ENCODE peak calls at places on chromosomes 13 and 19, in nine cellular contexts. K is esophagus squamous epithelium, H is upper lobe of right lung, R is lower lobe of right lung, S is SK-N-SH, N is cardiac muscle cell, D is stomach, Q is colonic mucosa, U is pancreas. L is an unnamed sample.
A peak's percentile ranks its signal among the peaks of the same experiment; 100 is the strongest.

GRCh38 chr19:49441210-49441959 is at the start of gene SLC17A7:
- DNase-seq in U (no peak), R (no peak), H (no peak), D (no peak), N (no peak), S (peak; percentile 85), K (no peak), Q (peak; percentile 41), L (no peak)

GRCh38 chr19:38739440-38740251 is 4.6 kb downstream of the CAPN12 start:
- DNase-seq in H (peak; percentile 56), D (no peak), U (no peak), R (peak; percentile 45), S (peak; percentile 16), N (no peak), K (no peak), Q (no peak), L (no peak)

GRCh38 chr13:102608944-102609343 is 12.2 kb downstream of the TPP2 start:
- DNase-seq in Q (no peak), K (no peak), S (no peak), U (no peak), D (no peak), N (no peak), H (no peak), R (no peak), L (no peak)

GRCh38 chr13:98484289-98485219 is 92.4 kb downstream of the STK24 start:
- DNase-seq in N (peak; percentile 87), R (peak; percentile 90), D (peak; percentile 85), K (no peak), S (no peak), H (peak; percentile 87), U (peak; percentile 74), Q (peak; percentile 91), L (peak; percentile 84)

GRCh38 chr19:58474997-58475713 is 997 bp upstream of the ZNF446 start:
- DNase-seq in D (no peak), K (no peak), Q (no peak), S (no peak), H (no peak), N (no peak), U (no peak), R (no peak), L (no peak)

GRCh38 chr13:90757127-90757680 is 590.3 kb upstream of the MIR17HG start:
- DNase-seq in H (no peak), S (no peak), R (no peak), Q (no peak), D (no peak), N (no peak), K (no peak), U (no peak), L (no peak)

GRCh38 chr19:18385359-18385674 is 641 bp upstream of the GDF15 start:
- DNase-seq in S (no peak), K (no peak), Q (no peak), U (no peak), R (no peak), N (no peak), D (no peak), H (no peak), L (no peak)

GRCh38 chr13:114339779-114340534 is 25.7 kb downstream of the CHAMP1 start:
- DNase-seq in H (no peak), S (peak; percentile 70), U (peak; percentile 60), N (peak; percentile 59), K (no peak), Q (peak; percentile 34), D (peak; percentile 53), R (no peak), L (no peak)

GRCh38 chr19:10230904-10231623 is at the start of gene S1PR2:
- DNase-seq in R (peak; percentile 82), Q (peak; percentile 78), K (no peak), U (peak; percentile 84), N (peak; percentile 90), D (peak; percentile 73), H (peak; percentile 91), S (peak; percentile 97), L (no peak)

GRCh38 chr19:18990128-18990708 is 43.1 kb downstream of the SUGP2 start:
- DNase-seq in S (no peak), H (no peak), Q (no peak), K (no peak), U (no peak), N (no peak), R (no peak), D (no peak), L (no peak)

GRCh38 chr13:113141591-113141950 is 16.9 kb upstream of the PROZ start:
- DNase-seq in R (peak; percentile 40), N (no peak), S (peak; percentile 15), H (no peak), Q (no peak), K (no peak), D (no peak), U (no peak), L (no peak)

GRCh38 chr19:46000497-46001246 is 5.4 kb downstream of the CCDC61 start:
- DNase-seq in S (peak; percentile 95), R (peak; percentile 75), K (no peak), N (peak; percentile 15), U (peak; percentile 73), H (peak; percentile 83), Q (peak; percentile 77), D (peak; percentile 79), L (no peak)

GRCh38 chr19:4993683-4994082 is 24.8 kb downstream of the KDM4B start:
- DNase-seq in D (no peak), N (no peak), K (no peak), R (no peak), U (no peak), H (no peak), Q (no peak), S (no peak), L (no peak)

GRCh38 chr13:106109391-106109791 is 426.1 kb downstream of the EFNB2 start:
- DNase-seq in Q (no peak), H (no peak), U (no peak), N (no peak), K (no peak), R (no peak), S (no peak), D (no peak), L (no peak)

GRCh38 chr13:20173121-20173746 is 12.4 kb upstream of the GJA3 start:
- DNase-seq in N (no peak), S (no peak), R (no peak), K (no peak), D (no peak), U (no peak), H (no peak), Q (no peak), L (no peak)

GRCh38 chr13:21326155-21327030 is 132.7 kb downstream of the ZDHHC20 start:
- DNase-seq in S (peak; percentile 70), N (peak; percentile 50), Q (peak; percentile 41), U (peak; percentile 65), H (peak; percentile 67), D (peak; percentile 52), K (no peak), R (no peak), L (no peak)

GRCh38 chr13:27918041-27918917 is 1.5 kb upstream of the PDX1 start:
- DNase-seq in D (no peak), R (no peak), H (no peak), S (no peak), K (no peak), U (peak; percentile 73), N (no peak), Q (no peak), L (no peak)

DNA sequence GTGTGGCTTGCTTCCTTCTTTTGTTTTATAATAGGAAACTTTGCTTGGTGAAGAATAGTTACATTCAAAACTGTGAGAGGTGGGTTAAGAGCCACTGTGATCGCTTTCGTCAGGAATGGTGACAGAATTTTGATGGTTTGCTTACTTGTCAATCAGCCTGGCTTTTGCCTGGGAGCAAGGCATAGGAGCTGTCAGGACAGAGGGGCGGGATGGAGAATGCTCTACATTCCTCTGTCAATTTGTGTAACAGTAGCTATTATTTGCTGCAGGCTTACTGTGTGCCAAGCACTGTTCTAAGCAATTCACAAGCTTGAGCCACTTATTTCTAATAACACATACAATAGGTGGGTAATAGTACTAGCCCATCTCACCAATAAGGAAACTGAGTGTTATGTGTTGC is 28.1 kb upstream of the TNFSF11 start:
- DNase-seq in R (no peak), D (no peak), S (no peak), Q (no peak), U (no peak), H (no peak), N (no peak), K (no peak), L (no peak)
- H3K4me3 ChIP-seq in R (no peak overlapping the region), D (no peak overlapping the region), S (no peak overlapping the region), Q (no peak overlapping the region), U (no peak overlapping the region), H (no peak overlapping the region), N (no peak overlapping the region), K (no peak overlapping the region), L (no peak overlapping the region)

DNA sequence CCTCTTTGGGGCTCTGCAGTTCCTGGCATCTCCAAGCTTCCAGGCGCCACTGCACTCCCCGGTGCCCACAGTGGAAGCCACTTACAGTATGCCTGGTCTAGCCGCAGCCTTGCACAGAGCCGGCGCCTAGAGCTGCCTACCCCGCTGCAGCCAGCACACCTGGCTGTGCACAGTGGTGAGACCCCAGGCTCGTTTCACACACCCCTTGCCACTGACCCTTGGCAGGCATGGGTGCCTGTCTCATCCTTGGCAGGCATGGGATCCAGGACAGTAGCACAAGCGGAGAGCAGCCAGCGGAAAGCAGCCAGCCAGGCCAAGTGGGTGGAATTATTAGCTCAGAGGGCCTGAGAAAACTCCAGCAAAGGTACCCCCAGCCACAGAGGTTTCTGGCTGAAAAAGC is 86.0 kb downstream of the SERP2 start:
- DNase-seq in D (no peak), Q (no peak), N (no peak), R (no peak), S (no peak), U (no peak), H (no peak), K (no peak), L (no peak)
- TF ChIP-seq CTCF in D (no peak), Q (no peak), N (no peak), R (no peak), S (no peak), U (no peak), H (no peak), K (no peak), L (no peak)

GRCh38 chr13:34941436-34941834 is 635 bp upstream of the NBEA start:
- DNase-seq in H (no peak), U (no peak), K (no peak), R (no peak), N (no peak), S (no peak), D (no peak), Q (no peak), L (no peak)
- H3K4me3 ChIP-seq in H (peak overlapping the region; percentile 79), U (peak overlapping the region; percentile 78), K (peak overlapping the region; percentile 52), R (peak overlapping the region; percentile 84), N (peak overlapping the region; percentile 76), S (no peak overlapping the region), D (peak overlapping the region; percentile 99), Q (peak overlapping the region; percentile 88), L (peak overlapping the region; percentile 66)

DNA sequence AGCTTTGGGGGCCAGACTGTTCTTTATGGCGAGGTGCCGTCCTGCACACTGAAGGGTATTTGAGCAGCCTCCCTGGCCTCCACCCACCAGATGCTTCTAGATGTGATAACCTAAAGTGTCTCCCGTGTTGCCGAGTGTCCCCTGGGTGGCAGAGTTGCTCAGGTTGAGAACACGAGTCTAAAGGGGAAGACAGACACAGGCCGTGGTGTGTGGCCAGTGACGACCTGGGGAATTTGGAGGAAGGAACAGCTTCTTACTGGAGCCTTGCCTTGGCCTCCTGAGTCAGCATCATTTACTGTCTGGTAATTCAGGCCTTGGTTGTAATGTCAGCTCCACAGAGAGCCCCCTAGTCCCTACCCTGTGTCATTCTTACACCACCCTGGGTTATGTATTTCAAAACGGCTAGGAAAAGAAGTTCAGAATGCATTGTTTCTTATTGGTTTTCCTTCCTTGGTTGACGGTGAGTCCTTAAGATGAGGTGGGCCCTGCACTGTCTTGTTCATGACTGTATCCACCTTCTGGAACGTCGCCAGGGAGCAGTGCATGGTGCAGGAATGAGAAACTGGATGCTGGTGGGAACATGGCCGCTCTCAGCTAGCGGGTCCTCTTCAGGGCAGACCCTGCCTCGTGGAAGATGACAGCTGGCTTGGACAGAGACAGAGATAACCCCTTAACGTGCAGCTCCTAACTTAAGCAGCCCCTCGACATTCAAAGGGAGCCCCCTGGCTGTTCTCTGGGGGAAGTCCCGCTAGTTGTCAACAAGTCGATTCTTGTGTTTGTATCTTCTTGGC is 7.1 kb downstream of the SIN3B start:
- DNase-seq in U (no peak), Q (no peak), R (peak; percentile 58), K (no peak), D (no peak), S (no peak), N (peak; percentile 18), H (no peak), L (no peak)
- TF ChIP-seq CTCF in U (no peak), Q (no peak), R (peak; percentile 28), K (no peak), D (no peak), S (no peak), N (peak; percentile 19), H (no peak), L (no peak)